ENCODE peak calls at places on chromosomes 5 and 9, in seven cellular contexts. R is stimulated activated CD4-positive, alpha-beta T cell treated with anti-CD3 and anti-CD28 coated beads, TNF-alpha, amount 100 ng/mL, for 1 hour; Y is stimulated activated CD8-positive, alpha-beta memory T cell treated with anti-CD3 and anti-CD28 coated beads, Interleukin-2, amount 100 ng/mL, for 48 hours; U is CD8-positive, alpha-beta T cell; F is HT1080; Q is activated CD8-positive, alpha-beta memory T cell treated with anti-CD3 and anti-CD28 coated beads for 48 hours; M is progenitor cell of endocrine pancreas. H is an unnamed sample.

GRCh38 chr9:130766904-130767262 is 68.2 kb upstream of the ABL1 start:
- DNase-seq in Q (no peak), F (no peak), R (no peak), Y (no peak), M (no peak), U (no peak), H (no peak)

GRCh38 chr9:128115187-128116103 is 12.1 kb downstream of the PTGES2 start:
- DNase-seq in M (no peak), Q (no peak), R (no peak), F (no peak), U (no peak), Y (no peak), H (no peak)

GRCh38 chr5:173638126-173638525 is 21.7 kb upstream of the BOD1 start:
- DNase-seq in M (no peak), Q (no peak), F (no peak), Y (no peak), R (no peak), U (no peak), H (no peak)

GRCh38 chr5:176870110-176870591 is 29.0 kb downstream of the HK3 start:
- DNase-seq in Q (no peak), Y (no peak), F (peak), M (peak), R (no peak), U (no peak), H (no peak)

GRCh38 chr5:21615195-21615765 is 1237.9 kb downstream of the CDH12 start:
- DNase-seq in Q (no peak), R (no peak), M (no peak), F (no peak), U (no peak), Y (no peak), H (no peak)

GRCh38 chr5:83567741-83568530 is 96.4 kb downstream of the VCAN start:
- DNase-seq in R (no peak), U (no peak), F (peak), M (no peak), Q (no peak), Y (no peak), H (no peak)

GRCh38 chr5:91378683-91379601 is 4.2 kb downstream of the ARRDC3 start:
- DNase-seq in R (no peak), Y (no peak), F (peak), Q (no peak), M (no peak), U (no peak), H (no peak)

GRCh38 chr5:84213212-84213611 is 171.5 kb downstream of the EDIL3 start:
- DNase-seq in Y (no peak), U (no peak), Q (no peak), M (no peak), F (no peak), R (no peak), H (no peak)

GRCh38 chr5:112228672-112229071 is 190.4 kb downstream of the EPB41L4A start:
- DNase-seq in M (no peak), Q (no peak), F (peak), Y (no peak), R (no peak), U (no peak), H (no peak)

GRCh38 chr9:18379073-18379811 is 94.7 kb upstream of the ADAMTSL1 start:
- DNase-seq in Y (no peak), R (no peak), F (peak), U (no peak), Q (no peak), M (no peak), H (no peak)

GRCh38 chr9:133862585-133863041 is 124.5 kb upstream of the SARDH start:
- DNase-seq in Q (no peak), R (no peak), Y (no peak), F (no peak), U (no peak), M (no peak), H (no peak)

GRCh38 chr5:134245101-134245604 is 19.3 kb upstream of the PPP2CA start:
- DNase-seq in Y (no peak), Q (no peak), F (peak), M (no peak), U (no peak), R (no peak), H (no peak)

GRCh38 chr5:112350626-112351025 is 68.5 kb downstream of the EPB41L4A start:
- DNase-seq in F (no peak), Q (no peak), U (no peak), Y (no peak), M (no peak), R (no peak), H (no peak)

GRCh38 chr5:40797273-40798011 is 732 bp downstream of the PRKAA1 start:
- DNase-seq in M (peak), R (peak), U (peak), Q (peak), F (peak), Y (peak), H (peak)

GRCh38 chr5:162593881-162594280 is 526.3 kb downstream of the GABRG2 start:
- DNase-seq in F (no peak), Q (no peak), R (no peak), M (no peak), Y (no peak), U (no peak), H (no peak)

GRCh38 chr9:90801175-90801506 is 478 bp upstream of the SYK start:
- DNase-seq in R (no peak), U (no peak), F (no peak), Q (no peak), Y (no peak), M (no peak), H (no peak)

GRCh38 chr9:124489222-124489621 is 18.0 kb downstream of the NR5A1 start:
- DNase-seq in Q (no peak), U (no peak), R (no peak), F (no peak), M (no peak), Y (no peak), H (no peak)

GRCh38 chr5:149073217-149073616 is 10.4 kb upstream of the SH3TC2 start:
- DNase-seq in R (no peak), Y (no peak), U (no peak), F (peak), M (no peak), Q (no peak), H (no peak)

GRCh38 chr5:104412649-104413240 is 850.2 kb upstream of the NUDT12 start:
- DNase-seq in U (no peak), F (peak), R (no peak), Q (no peak), M (no peak), Y (no peak), H (no peak)

GRCh38 chr9:98317134-98317857 is 61.8 kb upstream of the TBC1D2 start:
- DNase-seq in U (no peak), M (no peak), Q (no peak), Y (no peak), F (peak), R (no peak), H (no peak)

GRCh38 chr5:2259494-2260107 is 376.9 kb upstream of the IRX4 start:
- DNase-seq in Q (no peak), R (no peak), F (no peak), M (no peak), U (no peak), Y (no peak), H (peak)

GRCh38 chr5:176412517-176413254 is 3.7 kb downstream of the CLTB start:
- DNase-seq in F (no peak), U (no peak), M (no peak), R (no peak), Y (no peak), Q (no peak), H (no peak)

GRCh38 chr5:181042722-181043121 is 2.7 kb downstream of the BTNL9 start:
- DNase-seq in Y (no peak), R (no peak), M (no peak), Q (no peak), F (no peak), U (no peak), H (no peak)

GRCh38 chr5:157180374-157181264 is at the start of gene ITK:
- DNase-seq in U (peak), M (no peak), Y (no peak), Q (no peak), R (no peak), F (no peak), H (no peak)

GRCh38 chr9:121643473-121643872 is 8.0 kb upstream of the DAB2IP start:
- DNase-seq in F (no peak), U (no peak), Y (no peak), R (no peak), Q (no peak), M (no peak), H (no peak)

GRCh38 chr5:131545856-131546255 is 89.2 kb downstream of the RAPGEF6 start:
- DNase-seq in F (peak), R (no peak), Q (no peak), U (no peak), M (no peak), Y (no peak), H (no peak)

GRCh38 chr5:137735531-137736284 is at the start of gene KLHL3:
- DNase-seq in Y (no peak), M (peak), Q (no peak), U (peak), R (no peak), F (no peak), H (peak)

GRCh38 chr9:97309260-97309659 is 1.8 kb downstream of the CCDC180 start:
- DNase-seq in F (no peak), Q (no peak), M (no peak), Y (no peak), R (no peak), U (no peak), H (no peak)

GRCh38 chr5:165497707-165498106 is 1992.3 kb downstream of the MAT2B start:
- DNase-seq in M (no peak), Q (no peak), Y (no peak), U (no peak), R (no peak), F (peak), H (no peak)